ENCODE peak calls at places on chromosomes 2 and 18, in seven cellular contexts. One of them, this sample, is unnamed.

GRCh38 chr2:623384-623922 is 53.8 kb downstream of the TMEM18 start:
- DNase-seq in psoas muscle: no peak
- DNase-seq in fibroblast of lung: no peak
- DNase-seq in Panc1: no peak
- DNase-seq in SK-N-SH: no peak
- DNase-seq in left ventricle myocardium inferior: no peak
- DNase-seq in CD4-positive, alpha-beta T cell: no peak
- DNase-seq in this sample: no peak

GRCh38 chr2:215711484-215712034 is 275.7 kb upstream of the FN1 start:
- DNase-seq in left ventricle myocardium inferior: no peak
- DNase-seq in fibroblast of lung: peak; percentile 92
- DNase-seq in CD4-positive, alpha-beta T cell: no peak
- DNase-seq in Panc1: no peak
- DNase-seq in SK-N-SH: no peak
- DNase-seq in psoas muscle: no peak
- DNase-seq in this sample: no peak

GRCh38 chr2:94871226-94872087 is at the start of gene TEKT4:
- DNase-seq in SK-N-SH: peak; percentile 10
- DNase-seq in CD4-positive, alpha-beta T cell: no peak
- DNase-seq in psoas muscle: no peak
- DNase-seq in left ventricle myocardium inferior: peak; percentile 10
- DNase-seq in fibroblast of lung: peak; percentile 12
- DNase-seq in Panc1: no peak
- DNase-seq in this sample: peak; percentile 46

GRCh38 chr2:26584191-26584590 is 57.0 kb downstream of the CIB4 start:
- DNase-seq in fibroblast of lung: no peak
- DNase-seq in SK-N-SH: peak; percentile 28
- DNase-seq in psoas muscle: no peak
- DNase-seq in Panc1: no peak
- DNase-seq in left ventricle myocardium inferior: no peak
- DNase-seq in CD4-positive, alpha-beta T cell: no peak
- DNase-seq in this sample: no peak

GRCh38 chr18:49980869-49981268 is 167.5 kb upstream of the ACAA2 start:
- DNase-seq in fibroblast of lung: no peak
- DNase-seq in SK-N-SH: no peak
- DNase-seq in left ventricle myocardium inferior: no peak
- DNase-seq in psoas muscle: no peak
- DNase-seq in CD4-positive, alpha-beta T cell: no peak
- DNase-seq in Panc1: no peak
- DNase-seq in this sample: no peak

GRCh38 chr2:46296216-46296839 is 879 bp upstream of the EPAS1 start:
- DNase-seq in SK-N-SH: no peak
- DNase-seq in left ventricle myocardium inferior: peak; percentile 52
- DNase-seq in psoas muscle: peak; percentile 76
- DNase-seq in CD4-positive, alpha-beta T cell: peak; percentile 7
- DNase-seq in Panc1: no peak
- DNase-seq in fibroblast of lung: no peak
- DNase-seq in this sample: peak; percentile 71

GRCh38 chr2:73227086-73227485 is 6.0 kb downstream of the PRADC1 start:
- DNase-seq in psoas muscle: no peak
- DNase-seq in Panc1: no peak
- DNase-seq in SK-N-SH: no peak
- DNase-seq in CD4-positive, alpha-beta T cell: no peak
- DNase-seq in fibroblast of lung: no peak
- DNase-seq in left ventricle myocardium inferior: no peak
- DNase-seq in this sample: no peak

GRCh38 chr2:117359266-117359970 is 455.1 kb upstream of the DDX18 start:
- DNase-seq in psoas muscle: no peak
- DNase-seq in Panc1: no peak
- DNase-seq in CD4-positive, alpha-beta T cell: no peak
- DNase-seq in left ventricle myocardium inferior: no peak
- DNase-seq in fibroblast of lung: no peak
- DNase-seq in SK-N-SH: no peak
- DNase-seq in this sample: no peak

GRCh38 chr2:205706769-205707375 is 24.6 kb downstream of the NRP2 start:
- DNase-seq in fibroblast of lung: peak; percentile 98
- DNase-seq in SK-N-SH: no peak
- DNase-seq in left ventricle myocardium inferior: peak; percentile 67
- DNase-seq in CD4-positive, alpha-beta T cell: peak; percentile 6
- DNase-seq in psoas muscle: peak; percentile 78
- DNase-seq in Panc1: no peak
- DNase-seq in this sample: peak; percentile 66

GRCh38 chr2:222884765-222885424 is 24.1 kb downstream of the ACSL3 start:
- DNase-seq in psoas muscle: no peak
- DNase-seq in left ventricle myocardium inferior: no peak
- DNase-seq in SK-N-SH: no peak
- DNase-seq in Panc1: no peak
- DNase-seq in CD4-positive, alpha-beta T cell: no peak
- DNase-seq in fibroblast of lung: peak; percentile 47
- DNase-seq in this sample: no peak

GRCh38 chr2:179274749-179275148 is 10.1 kb upstream of the SESTD1 start:
- DNase-seq in SK-N-SH: no peak
- DNase-seq in CD4-positive, alpha-beta T cell: no peak
- DNase-seq in fibroblast of lung: no peak
- DNase-seq in Panc1: no peak
- DNase-seq in left ventricle myocardium inferior: no peak
- DNase-seq in psoas muscle: no peak
- DNase-seq in this sample: no peak

GRCh38 chr2:112891333-112891950 is 19.5 kb upstream of the IL37 start:
- DNase-seq in CD4-positive, alpha-beta T cell: no peak
- DNase-seq in fibroblast of lung: no peak
- DNase-seq in left ventricle myocardium inferior: no peak
- DNase-seq in SK-N-SH: no peak
- DNase-seq in Panc1: no peak
- DNase-seq in psoas muscle: no peak
- DNase-seq in this sample: no peak

GRCh38 chr2:142545036-142545435 is 332.4 kb upstream of the KYNU start:
- DNase-seq in psoas muscle: no peak
- DNase-seq in SK-N-SH: no peak
- DNase-seq in Panc1: no peak
- DNase-seq in left ventricle myocardium inferior: no peak
- DNase-seq in CD4-positive, alpha-beta T cell: no peak
- DNase-seq in fibroblast of lung: no peak
- DNase-seq in this sample: no peak

GRCh38 chr2:165239230-165239629 is at the start of gene SCN2A:
- DNase-seq in psoas muscle: no peak
- DNase-seq in fibroblast of lung: peak; percentile 56
- DNase-seq in SK-N-SH: peak; percentile 33
- DNase-seq in Panc1: peak; percentile 35
- DNase-seq in left ventricle myocardium inferior: no peak
- DNase-seq in CD4-positive, alpha-beta T cell: no peak
- DNase-seq in this sample: no peak

GRCh38 chr2:196170202-196170680 is 1.1 kb downstream of the STK17B start:
- DNase-seq in CD4-positive, alpha-beta T cell: peak; percentile 49
- DNase-seq in Panc1: peak; percentile 61
- DNase-seq in left ventricle myocardium inferior: no peak
- DNase-seq in SK-N-SH: peak; percentile 36
- DNase-seq in fibroblast of lung: peak; percentile 68
- DNase-seq in psoas muscle: no peak
- DNase-seq in this sample: peak; percentile 74

GRCh38 chr2:69815717-69816116 is 13.7 kb upstream of the GMCL1 start:
- DNase-seq in left ventricle myocardium inferior: no peak
- DNase-seq in SK-N-SH: no peak
- DNase-seq in psoas muscle: no peak
- DNase-seq in fibroblast of lung: peak; percentile 7
- DNase-seq in Panc1: no peak
- DNase-seq in CD4-positive, alpha-beta T cell: no peak
- DNase-seq in this sample: no peak

GRCh38 chr2:69811591-69811990 is 17.9 kb upstream of the GMCL1 start:
- DNase-seq in psoas muscle: no peak
- DNase-seq in left ventricle myocardium inferior: no peak
- DNase-seq in SK-N-SH: no peak
- DNase-seq in CD4-positive, alpha-beta T cell: no peak
- DNase-seq in fibroblast of lung: no peak
- DNase-seq in Panc1: no peak
- DNase-seq in this sample: no peak

GRCh38 chr2:69807821-69808540 is 21.5 kb upstream of the GMCL1 start:
- DNase-seq in CD4-positive, alpha-beta T cell: no peak
- DNase-seq in psoas muscle: no peak
- DNase-seq in fibroblast of lung: no peak
- DNase-seq in Panc1: no peak
- DNase-seq in SK-N-SH: no peak
- DNase-seq in left ventricle myocardium inferior: no peak
- DNase-seq in this sample: no peak

GRCh38 chr2:69810550-69810949 is 18.9 kb upstream of the GMCL1 start:
- DNase-seq in psoas muscle: no peak
- DNase-seq in fibroblast of lung: no peak
- DNase-seq in CD4-positive, alpha-beta T cell: no peak
- DNase-seq in Panc1: no peak
- DNase-seq in left ventricle myocardium inferior: no peak
- DNase-seq in SK-N-SH: no peak
- DNase-seq in this sample: no peak

DNA sequence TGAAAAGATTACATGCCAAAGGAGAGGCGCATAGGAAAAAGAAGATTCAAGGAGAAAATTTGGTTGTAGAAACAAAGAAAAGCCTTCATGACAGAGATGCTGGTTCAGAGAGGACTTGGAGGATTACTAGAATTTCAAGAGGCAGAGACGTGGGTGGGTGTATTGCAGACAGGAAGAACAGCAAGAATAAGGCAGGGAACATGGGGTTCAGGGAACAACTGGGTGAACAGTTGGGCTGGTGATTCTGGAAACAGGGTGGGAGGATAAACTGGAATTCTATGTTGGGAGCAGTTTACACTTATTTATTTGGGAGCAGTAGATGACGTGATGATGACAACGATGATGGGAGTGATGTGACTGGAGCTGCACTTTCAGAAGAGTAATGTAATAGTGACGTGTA is 18.4 kb upstream of the GMCL1 start:
- DNase-seq in psoas muscle: no peak
- DNase-seq in CD4-positive, alpha-beta T cell: no peak
- DNase-seq in Panc1: no peak
- DNase-seq in SK-N-SH: no peak
- DNase-seq in left ventricle myocardium inferior: no peak
- DNase-seq in fibroblast of lung: no peak
- DNase-seq in this sample: no peak
- H3K27ac ChIP-seq in psoas muscle: no peak overlapping the region
- H3K27ac ChIP-seq in CD4-positive, alpha-beta T cell: no peak overlapping the region
- H3K27ac ChIP-seq in Panc1: no peak overlapping the region
- H3K27ac ChIP-seq in SK-N-SH: no peak overlapping the region
- H3K27ac ChIP-seq in left ventricle myocardium inferior: no peak overlapping the region
- H3K27ac ChIP-seq in fibroblast of lung: no peak overlapping the region
- H3K27ac ChIP-seq in this sample: no peak overlapping the region

DNA sequence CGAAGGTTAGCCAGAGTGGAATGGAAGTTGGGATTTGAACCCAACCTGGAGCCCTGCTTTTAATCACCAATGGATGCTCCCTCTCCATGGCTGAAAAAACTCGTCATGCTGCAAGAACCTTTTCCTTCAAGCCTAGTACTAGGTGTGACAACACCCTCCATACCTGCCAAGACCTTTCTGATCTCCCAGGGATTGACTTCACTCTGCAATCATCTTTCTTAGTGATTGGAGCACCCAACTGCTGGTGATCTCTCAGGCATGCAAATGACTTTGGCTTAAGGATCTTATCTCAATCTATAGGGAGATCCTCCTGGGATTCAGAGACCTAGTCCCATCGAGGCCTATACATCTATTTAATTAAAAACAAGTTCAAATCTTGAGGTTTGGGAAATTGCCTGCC is 23.5 kb upstream of the ITGB6 start:
- DNase-seq in left ventricle myocardium inferior: no peak
- DNase-seq in psoas muscle: no peak
- DNase-seq in SK-N-SH: no peak
- DNase-seq in CD4-positive, alpha-beta T cell: no peak
- DNase-seq in fibroblast of lung: no peak
- DNase-seq in Panc1: no peak
- DNase-seq in this sample: no peak
- H3K27ac ChIP-seq in left ventricle myocardium inferior: no peak overlapping the region
- H3K27ac ChIP-seq in psoas muscle: peak overlapping the region; percentile 90
- H3K27ac ChIP-seq in SK-N-SH: peak overlapping the region; percentile 98
- H3K27ac ChIP-seq in CD4-positive, alpha-beta T cell: no peak overlapping the region
- H3K27ac ChIP-seq in fibroblast of lung: peak overlapping the region; percentile 34
- H3K27ac ChIP-seq in Panc1: peak overlapping the region; percentile 83
- H3K27ac ChIP-seq in this sample: no peak overlapping the region

GRCh38 chr2:69964353-69964831 is 3.0 kb upstream of the ASPRV1 start:
- DNase-seq in left ventricle myocardium inferior: no peak
- DNase-seq in Panc1: no peak
- DNase-seq in fibroblast of lung: no peak
- DNase-seq in psoas muscle: no peak
- DNase-seq in CD4-positive, alpha-beta T cell: no peak
- DNase-seq in SK-N-SH: no peak
- DNase-seq in this sample: peak; percentile 21
- H3K27ac ChIP-seq in left ventricle myocardium inferior: no peak overlapping the region
- H3K27ac ChIP-seq in Panc1: no peak overlapping the region
- H3K27ac ChIP-seq in fibroblast of lung: no peak overlapping the region
- H3K27ac ChIP-seq in psoas muscle: no peak overlapping the region
- H3K27ac ChIP-seq in CD4-positive, alpha-beta T cell: no peak overlapping the region
- H3K27ac ChIP-seq in SK-N-SH: no peak overlapping the region
- H3K27ac ChIP-seq in this sample: no peak overlapping the region

GRCh38 chr18:45645610-45646009 is 30.3 kb downstream of the SLC14A2 start:
- DNase-seq in left ventricle myocardium inferior: no peak
- DNase-seq in Panc1: no peak
- DNase-seq in SK-N-SH: no peak
- DNase-seq in psoas muscle: no peak
- DNase-seq in CD4-positive, alpha-beta T cell: no peak
- DNase-seq in fibroblast of lung: no peak
- DNase-seq in this sample: no peak
- H3K27ac ChIP-seq in left ventricle myocardium inferior: no peak overlapping the region
- H3K27ac ChIP-seq in Panc1: no peak overlapping the region
- H3K27ac ChIP-seq in SK-N-SH: no peak overlapping the region
- H3K27ac ChIP-seq in psoas muscle: no peak overlapping the region
- H3K27ac ChIP-seq in CD4-positive, alpha-beta T cell: no peak overlapping the region
- H3K27ac ChIP-seq in fibroblast of lung: no peak overlapping the region
- H3K27ac ChIP-seq in this sample: no peak overlapping the region

DNA sequence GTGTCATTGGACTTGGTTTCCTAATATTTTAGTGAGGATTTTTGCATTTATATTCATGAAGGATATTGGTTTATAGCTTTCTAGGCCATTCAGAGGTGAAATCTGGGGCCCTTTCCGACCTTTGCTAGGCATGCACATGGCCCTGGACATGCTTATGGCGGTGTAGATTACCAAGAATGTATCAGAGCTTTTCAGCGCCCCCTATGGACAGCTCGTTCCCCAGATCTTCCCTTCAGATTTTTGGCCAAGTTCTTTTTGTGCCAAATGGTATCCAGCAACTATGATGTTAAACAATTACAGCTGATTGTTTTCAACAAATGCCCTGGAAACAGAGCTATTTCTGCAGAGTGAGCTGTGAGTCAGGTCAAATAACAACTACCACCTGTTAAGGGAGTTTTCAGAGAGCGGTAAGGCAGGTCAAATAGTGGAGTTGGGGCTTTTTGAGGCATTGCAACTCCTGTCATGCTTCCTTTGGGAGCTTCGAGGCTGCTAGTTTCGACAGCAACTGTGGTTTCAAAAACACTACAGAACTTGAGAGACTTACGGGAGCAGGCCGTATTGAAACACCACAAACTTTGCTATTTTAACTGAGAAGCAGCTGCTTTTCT is 188.3 kb downstream of the ZNF516 start:
- DNase-seq in CD4-positive, alpha-beta T cell: no peak
- DNase-seq in left ventricle myocardium inferior: no peak
- DNase-seq in SK-N-SH: no peak
- DNase-seq in fibroblast of lung: no peak
- DNase-seq in Panc1: no peak
- DNase-seq in psoas muscle: no peak
- DNase-seq in this sample: no peak
- H3K27ac ChIP-seq in CD4-positive, alpha-beta T cell: no peak overlapping the region
- H3K27ac ChIP-seq in left ventricle myocardium inferior: no peak overlapping the region
- H3K27ac ChIP-seq in SK-N-SH: no peak overlapping the region
- H3K27ac ChIP-seq in fibroblast of lung: no peak overlapping the region
- H3K27ac ChIP-seq in Panc1: no peak overlapping the region
- H3K27ac ChIP-seq in psoas muscle: no peak overlapping the region
- H3K27ac ChIP-seq in this sample: no peak overlapping the region

GRCh38 chr2:217481577-217481976 is 521.2 kb downstream of the TNS1 start:
- DNase-seq in SK-N-SH: no peak
- DNase-seq in fibroblast of lung: no peak
- DNase-seq in CD4-positive, alpha-beta T cell: no peak
- DNase-seq in left ventricle myocardium inferior: no peak
- DNase-seq in Panc1: no peak
- DNase-seq in psoas muscle: no peak
- DNase-seq in this sample: no peak
- H3K27ac ChIP-seq in SK-N-SH: no peak overlapping the region
- H3K27ac ChIP-seq in fibroblast of lung: no peak overlapping the region
- H3K27ac ChIP-seq in CD4-positive, alpha-beta T cell: no peak overlapping the region
- H3K27ac ChIP-seq in left ventricle myocardium inferior: no peak overlapping the region
- H3K27ac ChIP-seq in Panc1: no peak overlapping the region
- H3K27ac ChIP-seq in psoas muscle: no peak overlapping the region
- H3K27ac ChIP-seq in this sample: no peak overlapping the region